ENCODE peak calls at places on chromosome 19, in seven cellular contexts. Y, P, F, V, B, Q and X are unnamed samples.

GRCh38 chr19:11111117-11111770 is 22.0 kb downstream of the LDLR start:
- DNase-seq in F (no peak), Q (no peak), B (no peak), V (no peak), Y (no peak), P (no peak), X (no peak)

GRCh38 chr19:53091855-53092254 is 11.4 kb downstream of the ZNF160 start:
- DNase-seq in V (no peak), B (no peak), Q (no peak), F (no peak), P (no peak), Y (no peak), X (no peak)

GRCh38 chr19:3115916-3116602 is 19.8 kb upstream of the GNA15 start:
- DNase-seq in F (no peak), V (no peak), B (no peak), Q (no peak), P (no peak), Y (no peak), X (no peak)

GRCh38 chr19:31349160-31349881 is at the start of gene TSHZ3:
- DNase-seq in B (peak), Y (peak), V (peak), F (no peak), P (peak), Q (peak), X (peak)

GRCh38 chr19:29771708-29772415 is 39.9 kb upstream of the CCNE1 start:
- DNase-seq in V (peak), B (peak), P (no peak), Q (no peak), Y (peak), F (no peak), X (peak)

GRCh38 chr19:40650749-40651305 is 39.6 kb downstream of the NUMBL start:
- DNase-seq in V (no peak), B (no peak), Q (no peak), F (no peak), Y (no peak), P (no peak), X (no peak)

GRCh38 chr19:13934785-13935109 is 3.5 kb downstream of the PODNL1 start:
- DNase-seq in P (no peak), F (no peak), B (no peak), Q (no peak), Y (no peak), V (no peak), X (no peak)

GRCh38 chr19:45553464-45553863 is 31.1 kb downstream of the OPA3 start:
- DNase-seq in F (no peak), V (no peak), Y (no peak), B (no peak), P (no peak), Q (no peak), X (no peak)

GRCh38 chr19:58033741-58034475 is at the start of gene ZSCAN1:
- DNase-seq in Y (no peak), Q (peak), B (no peak), P (peak), F (no peak), V (no peak), X (peak)

GRCh38 chr19:49932731-49933131 is 3.4 kb upstream of the NUP62 start:
- DNase-seq in F (no peak), Y (no peak), P (no peak), V (no peak), Q (no peak), B (no peak), X (peak)